ENCODE peak calls at places on chromosomes 5 and 9, in seven cellular contexts. X is uterus, Y is GM23338, H is mammary epithelial cell, G is K562, J is prostate gland, Z is HepG2. C is an unnamed sample.

GRCh38 chr5:22560115-22560514 is 293.0 kb downstream of the CDH12 start:
- DNase-seq in X (no peak), G (no peak), J (no peak), Z (no peak), H (peak), Y (no peak), C (no peak)

GRCh38 chr9:131035548-131035947 is 26.6 kb downstream of the LAMC3 start:
- DNase-seq in J (no peak), Z (no peak), Y (no peak), H (no peak), G (no peak), X (no peak), C (no peak)

GRCh38 chr5:35470866-35471265 is 146.8 kb upstream of the SPEF2 start:
- DNase-seq in H (no peak), X (peak), Z (peak), J (no peak), G (no peak), Y (no peak), C (no peak)

GRCh38 chr9:119736478-119737454 is 367.5 kb upstream of the BRINP1 start:
- DNase-seq in X (no peak), J (no peak), H (no peak), Z (no peak), Y (no peak), G (no peak), C (no peak)

GRCh38 chr9:133106511-133107244 is 14.4 kb downstream of the RALGDS start:
- DNase-seq in H (no peak), Y (no peak), Z (no peak), J (no peak), G (no peak), X (peak), C (no peak)

GRCh38 chr5:68456756-68457217 is 241.2 kb downstream of the PIK3R1 start:
- DNase-seq in H (peak), G (peak), Y (no peak), J (peak), Z (peak), X (no peak), C (peak)

GRCh38 chr5:138461343-138462125 is 3.7 kb upstream of the EGR1 start:
- DNase-seq in Z (no peak), X (no peak), G (no peak), H (peak), J (no peak), Y (peak), C (peak)

GRCh38 chr9:34988218-34989055 is 1.1 kb upstream of the DNAJB5 start:
- DNase-seq in G (no peak), Y (peak), J (no peak), H (no peak), X (peak), Z (no peak), C (no peak)

GRCh38 chr9:29861803-29862202 is 2288.5 kb upstream of the C9orf72 start:
- DNase-seq in Z (no peak), J (no peak), Y (no peak), G (no peak), H (no peak), X (no peak), C (no peak)

GRCh38 chr5:67143549-67143948 is 53.0 kb downstream of the CD180 start:
- DNase-seq in X (no peak), Y (no peak), J (no peak), Z (no peak), H (no peak), G (no peak), C (no peak)

GRCh38 chr9:36318212-36318802 is 60.1 kb upstream of the GNE start:
- DNase-seq in J (no peak), X (no peak), G (no peak), Y (no peak), H (no peak), Z (no peak), C (no peak)

GRCh38 chr5:178306430-178307225 is 74.0 kb upstream of the PHYKPL start:
- DNase-seq in Y (no peak), Z (no peak), G (no peak), J (no peak), H (no peak), X (no peak), C (no peak)

GRCh38 chr9:86176468-86176867 is 77.1 kb upstream of the GOLM1 start:
- DNase-seq in Y (no peak), X (no peak), H (peak), J (no peak), Z (no peak), G (no peak), C (no peak)

GRCh38 chr5:142325677-142326479 is 1.1 kb upstream of the SPRY4 start:
- DNase-seq in Z (peak), J (peak), X (no peak), G (peak), H (peak), Y (peak), C (no peak)

GRCh38 chr5:107389130-107389553 is 281.6 kb downstream of the EFNA5 start:
- DNase-seq in J (no peak), G (no peak), Z (no peak), Y (no peak), X (no peak), H (peak), C (peak)

GRCh38 chr5:121949885-121950284 is 11.9 kb upstream of the SRFBP1 start:
- DNase-seq in G (peak), H (peak), Y (peak), X (no peak), Z (peak), J (peak), C (no peak)

GRCh38 chr5:127019928-127020327 is 10.4 kb downstream of the MARCHF3 start:
- DNase-seq in H (peak), Z (no peak), J (no peak), Y (no peak), G (no peak), X (no peak), C (no peak)

GRCh38 chr5:179233909-179234562 is 111.2 kb downstream of the ADAMTS2 start:
- DNase-seq in H (no peak), J (no peak), Y (no peak), Z (no peak), X (no peak), G (no peak), C (no peak)

GRCh38 chr9:95028855-95029219 is 288.7 kb downstream of the FANCC start:
- DNase-seq in Y (no peak), X (no peak), J (no peak), Z (no peak), G (no peak), H (no peak), C (no peak)

GRCh38 chr5:148941810-148942209 is 115.4 kb downstream of the ADRB2 start:
- DNase-seq in X (no peak), J (no peak), Y (no peak), G (no peak), Z (no peak), H (no peak), C (no peak)

GRCh38 chr9:106953166-106953565 is 90.2 kb downstream of the ZNF462 start:
- DNase-seq in Y (peak), Z (no peak), J (no peak), X (no peak), G (no peak), H (no peak), C (no peak)

GRCh38 chr5:115895821-115896220 is 54.1 kb downstream of the AP3S1 start:
- DNase-seq in J (no peak), H (no peak), Y (no peak), X (no peak), G (no peak), Z (no peak), C (no peak)

GRCh38 chr9:16337322-16338029 is 533.0 kb downstream of the BNC2 start:
- DNase-seq in G (no peak), J (no peak), Y (no peak), Z (no peak), X (no peak), H (peak), C (no peak)

GRCh38 chr5:82044015-82044414 is 72.2 kb downstream of the ATG10 start:
- DNase-seq in Y (no peak), Z (no peak), H (no peak), G (no peak), J (no peak), X (no peak), C (no peak)

GRCh38 chr5:82046268-82046621 is 74.4 kb downstream of the ATG10 start:
- DNase-seq in Z (no peak), X (no peak), Y (no peak), J (no peak), H (no peak), G (no peak), C (no peak)

GRCh38 chr5:82050955-82051354 is 79.1 kb downstream of the ATG10 start:
- DNase-seq in H (no peak), Z (no peak), X (no peak), G (no peak), Y (no peak), J (no peak), C (no peak)

GRCh38 chr5:82045526-82046267 is 73.9 kb downstream of the ATG10 start:
- DNase-seq in G (no peak), Y (no peak), H (peak), J (no peak), X (no peak), Z (no peak), C (no peak)
- H3K4me3 ChIP-seq in G (no peak), Y (no peak), H (no peak), J (no peak), X (no peak), Z (no peak), C (no peak)

GRCh38 chr9:14322211-14323082 is 8.5 kb upstream of the NFIB start:
- DNase-seq in Y (peak), J (peak), G (peak), H (peak), X (peak), Z (peak), C (peak)
- TF ChIP-seq CTCF in Y (peak), J (peak), G (peak), H (no peak), X (peak), Z (peak), C (peak)

DNA sequence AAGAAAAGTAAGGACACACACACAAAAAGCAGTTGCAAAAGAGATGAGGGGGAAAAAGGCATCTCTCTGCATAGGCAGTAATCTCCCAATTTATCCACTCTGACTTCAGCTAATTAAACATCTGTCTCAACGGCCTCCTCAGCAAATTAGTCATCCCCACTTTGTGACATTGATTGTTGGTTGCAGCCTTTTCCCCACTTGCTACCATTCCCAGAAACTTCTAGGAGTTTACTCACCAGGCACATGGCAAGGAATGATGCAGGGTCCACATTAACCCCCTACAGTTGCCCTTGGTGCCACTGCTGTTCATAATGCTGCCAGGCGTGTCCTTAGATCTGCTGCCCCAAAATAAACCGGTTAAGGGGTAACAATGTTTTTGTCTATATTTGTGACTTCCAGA is 174.6 kb downstream of the MAPKAP1 start:
- DNase-seq in Y (no peak), X (no peak), H (no peak), J (no peak), G (no peak), Z (no peak), C (no peak)
- H3K4me3 ChIP-seq in Y (no peak), X (no peak), H (no peak), J (no peak), G (no peak), Z (no peak), C (no peak)

DNA sequence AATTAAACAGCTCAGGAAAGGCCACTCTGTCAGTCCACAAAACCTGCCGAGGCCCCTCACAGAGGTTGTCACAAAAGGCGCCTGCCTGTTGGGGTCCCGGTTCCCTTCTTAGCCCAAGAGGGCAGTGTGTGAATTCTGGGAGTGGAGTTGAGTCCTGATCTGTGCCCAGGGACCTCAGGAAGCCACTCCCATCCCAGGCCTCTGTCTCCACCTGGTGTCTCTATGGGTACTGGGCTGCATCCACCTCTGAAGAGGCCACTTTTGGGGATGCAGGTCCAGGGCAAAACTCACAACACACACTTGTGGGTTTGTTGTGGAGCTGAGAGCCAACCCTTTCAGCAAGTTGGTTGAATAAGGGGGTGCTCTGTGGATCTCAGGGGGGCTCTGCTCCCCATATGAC is 74.3 kb upstream of the STXBP1 start:
- DNase-seq in G (peak), Y (peak), J (no peak), H (no peak), X (no peak), Z (no peak), C (no peak)
- TF ChIP-seq CTCF in G (peak), Y (peak), J (peak), H (peak), X (no peak), Z (peak), C (peak)

DNA sequence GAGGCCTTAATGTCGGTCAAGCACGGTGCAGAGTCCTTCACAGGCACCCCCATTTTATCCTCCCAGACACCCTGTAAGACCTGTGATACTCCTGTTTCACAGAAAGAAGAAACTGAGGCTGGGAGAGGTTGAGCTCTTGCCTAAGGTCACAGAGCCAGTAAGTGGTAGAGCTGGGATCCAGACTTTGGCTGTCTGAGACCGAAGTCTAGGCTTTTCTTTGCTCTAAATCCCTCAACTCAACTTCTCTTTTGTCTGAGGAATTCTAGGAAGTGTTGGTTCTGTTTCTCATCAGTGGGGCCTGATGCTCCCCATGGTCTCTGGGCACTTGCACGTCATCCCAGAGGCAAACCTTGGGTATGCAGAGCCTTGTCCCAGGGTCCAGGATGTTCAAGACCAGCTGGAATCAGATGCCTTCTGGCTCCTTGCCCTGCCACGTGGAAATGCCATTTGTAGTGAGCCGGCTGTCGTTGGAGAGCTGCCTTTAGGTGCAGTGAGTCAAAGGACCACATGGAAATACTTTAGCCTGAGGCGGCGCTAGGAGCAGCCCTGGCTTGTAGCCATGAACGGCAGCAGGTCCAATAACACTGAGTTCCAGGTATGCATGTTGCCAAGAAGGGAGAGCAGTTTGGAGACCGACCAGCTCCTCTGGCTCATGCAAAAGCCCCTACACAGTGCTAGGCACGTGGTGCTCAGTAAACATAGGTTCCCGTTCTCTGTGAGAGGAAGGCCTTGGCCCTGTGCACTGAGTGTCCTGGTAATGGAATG is 9.2 kb downstream of the DCANP1 start:
- DNase-seq in H (peak), G (no peak), Y (no peak), Z (peak), J (peak), X (peak), C (peak)
- H3K4me3 ChIP-seq in H (no peak), G (no peak), Y (no peak), Z (no peak), J (no peak), X (no peak), C (no peak)

DNA sequence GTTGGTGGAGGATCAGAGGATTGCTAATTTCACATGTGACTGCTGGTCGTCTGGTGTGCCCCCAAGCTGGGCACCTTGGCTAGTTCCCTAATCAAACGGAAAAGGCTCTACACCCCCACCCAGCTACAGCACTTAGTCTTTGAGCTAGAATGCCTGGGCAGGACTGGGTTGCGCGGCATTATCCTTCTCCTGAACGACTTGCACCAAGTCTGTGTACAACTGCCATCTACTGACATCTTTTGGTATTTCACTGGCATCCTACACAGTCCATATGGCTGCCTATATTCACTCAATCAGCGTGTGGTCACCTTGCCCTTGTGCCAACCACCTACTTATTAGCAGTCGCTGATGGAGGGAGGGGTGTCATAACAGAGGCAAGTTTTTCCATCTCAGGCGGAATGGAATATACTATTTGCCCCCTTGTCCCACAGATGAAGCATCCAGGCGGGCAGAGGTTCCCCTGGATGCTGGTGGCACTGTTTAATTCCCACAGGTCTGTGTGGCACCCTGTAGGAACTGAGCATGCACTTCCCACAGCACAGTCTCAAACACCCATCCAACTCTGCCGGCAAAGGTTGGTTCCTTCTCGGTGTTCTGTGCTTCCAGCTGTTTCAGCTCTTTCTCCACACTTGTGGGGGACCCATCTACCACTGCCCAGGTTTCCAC is 150.1 kb downstream of the OSTF1 start:
- DNase-seq in Z (peak), H (peak), Y (peak), J (peak), X (no peak), G (peak), C (peak)
- TF ChIP-seq CTCF in Z (peak), H (peak), Y (peak), J (peak), X (peak), G (peak), C (peak)

GRCh38 chr9:74361508-74361907 is 135.6 kb upstream of the RORB start:
- DNase-seq in J (no peak), X (no peak), Z (no peak), Y (no peak), H (peak), G (no peak), C (no peak)

GRCh38 chr9:74369844-74370243 is 127.3 kb upstream of the RORB start:
- DNase-seq in X (no peak), Z (no peak), Y (no peak), G (no peak), J (no peak), H (no peak), C (no peak)

GRCh38 chr9:74362423-74362822 is 134.7 kb upstream of the RORB start:
- DNase-seq in J (no peak), G (no peak), X (no peak), Z (no peak), H (no peak), Y (no peak), C (no peak)

DNA sequence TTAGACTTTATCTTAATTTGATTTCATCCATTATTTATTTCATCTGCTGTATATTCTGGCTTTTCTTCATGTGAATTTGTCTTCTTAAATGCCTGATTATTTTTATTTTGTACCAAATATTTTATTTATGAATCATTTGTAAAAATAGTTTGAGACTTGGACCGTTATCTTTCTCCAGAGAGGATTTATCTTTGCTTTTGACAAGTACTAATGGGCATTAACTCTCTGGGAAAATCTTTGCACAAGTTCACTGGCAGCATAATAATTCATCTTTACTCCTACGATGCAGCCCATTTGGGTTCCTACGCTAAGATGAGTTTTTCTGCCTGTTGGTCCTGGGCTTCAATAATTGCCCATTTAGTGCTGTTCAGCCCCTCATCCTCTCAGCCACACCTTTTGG is 131.0 kb upstream of the RORB start:
- DNase-seq in H (no peak), X (no peak), Z (no peak), J (no peak), Y (no peak), G (no peak), C (no peak)
- H3K4me3 ChIP-seq in H (no peak), X (no peak), Z (no peak), J (no peak), Y (no peak), G (no peak), C (no peak)

GRCh38 chr9:137708590-137709284 is 89.9 kb downstream of the EHMT1 start:
- DNase-seq in H (peak), X (no peak), Y (no peak), J (peak), Z (no peak), G (no peak), C (no peak)

GRCh38 chr9:137705443-137705863 is 86.6 kb downstream of the EHMT1 start:
- DNase-seq in G (no peak), J (no peak), Z (no peak), Y (no peak), H (no peak), X (no peak), C (no peak)

GRCh38 chr9:137703842-137704508 is 85.2 kb downstream of the EHMT1 start:
- DNase-seq in Y (no peak), G (peak), H (no peak), J (no peak), X (no peak), Z (no peak), C (no peak)

GRCh38 chr9:137707361-137707760 is 88.6 kb downstream of the EHMT1 start:
- DNase-seq in J (no peak), X (no peak), G (no peak), Z (no peak), H (no peak), Y (no peak), C (no peak)

DNA sequence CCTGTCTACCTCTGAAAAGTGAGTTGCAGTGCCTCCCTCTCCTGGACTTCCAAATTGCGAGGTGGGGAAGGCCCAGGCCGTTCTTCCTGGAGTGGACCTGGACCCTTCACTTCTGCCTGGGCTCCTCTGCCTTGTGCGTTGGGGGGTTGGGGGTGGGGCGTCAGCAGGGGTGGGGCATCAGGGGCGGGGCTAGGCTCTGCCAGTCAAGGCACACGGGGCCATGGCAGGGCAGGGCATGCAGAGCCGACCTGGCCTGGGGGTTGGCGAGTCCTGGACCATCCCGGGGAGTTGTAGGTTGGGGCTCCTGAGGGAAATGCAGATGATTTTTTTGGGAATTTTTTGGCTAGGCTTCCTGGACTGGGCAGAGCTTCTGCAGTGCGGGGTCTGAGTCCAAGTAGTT is 87.1 kb downstream of the EHMT1 start:
- DNase-seq in J (no peak), Y (peak), Z (no peak), G (peak), H (no peak), X (no peak), C (no peak)
- TF ChIP-seq CTCF in J (no peak), Y (no peak), Z (no peak), G (no peak), H (no peak), X (no peak), C (no peak)

GRCh38 chr9:129351058-129351641 is 173.1 kb upstream of the IER5L start:
- DNase-seq in H (no peak), Z (no peak), G (peak), X (peak), Y (peak), J (no peak), C (no peak)
- H3K4me3 ChIP-seq in H (no peak), Z (no peak), G (no peak), X (no peak), Y (peak), J (no peak), C (no peak)